ENCODE peak calls at places on chromosomes 4 and X, in nine cellular contexts. K is CD4-positive, alpha-beta T cell; Z is NCI-H774; I is NCI-H1436; S is upper lobe of right lung; D is activated CD8-positive, alpha-beta T cell treated with anti-CD3 and anti-CD28 coated beads for 36 hours; X is neuronal stem cell; J is HTR-8/SVneo; W is EL. O is an unnamed sample.

GRCh38 chr4:27357283-27357682 is 496.6 kb downstream of the STIM2 start:
- DNase-seq in J (no peak), I (no peak), W (peak), D (no peak), X (no peak), K (no peak), Z (peak), S (no peak), O (no peak)

GRCh38 chr4:102616661-102617060 is 115.5 kb downstream of the NFKB1 start:
- DNase-seq in Z (peak), S (no peak), D (peak), K (no peak), I (no peak), J (no peak), W (no peak), X (no peak), O (no peak)

GRCh38 chr4:85747871-85748491 is 273.0 kb downstream of the ARHGAP24 start:
- DNase-seq in X (peak), S (no peak), W (peak), Z (peak), I (peak), D (peak), K (no peak), J (peak), O (peak)

GRCh38 chr4:157885785-157886184 is 287.0 kb downstream of the GASK1B start:
- DNase-seq in W (no peak), D (no peak), X (no peak), Z (no peak), K (no peak), I (no peak), S (no peak), J (no peak), O (no peak)

GRCh38 chrX:154779261-154779660 is 16.6 kb downstream of the DKC1 start:
- DNase-seq in K (no peak), I (no peak), X (no peak), Z (no peak), W (peak), D (no peak), J (no peak), S (no peak), O (no peak)

GRCh38 chr4:164538061-164538460 is 215.9 kb upstream of the SMIM31 start:
- DNase-seq in S (no peak), X (no peak), I (no peak), W (no peak), D (no peak), Z (no peak), K (no peak), J (no peak), O (no peak)

GRCh38 chrX:155071694-155072215 is 447 bp downstream of the BRCC3 start:
- DNase-seq in S (no peak), D (no peak), X (no peak), J (no peak), I (no peak), Z (no peak), K (no peak), W (peak), O (no peak)

GRCh38 chr4:83389037-83389755 is 54.5 kb upstream of the HPSE start:
- DNase-seq in X (no peak), S (no peak), Z (no peak), I (no peak), W (no peak), J (no peak), K (no peak), D (no peak), O (no peak)

GRCh38 chr4:1759818-1760223 is 33.3 kb upstream of the FGFR3 start:
- DNase-seq in Z (no peak), S (no peak), X (no peak), J (no peak), I (no peak), W (no peak), K (no peak), D (no peak), O (no peak)

GRCh38 chr4:79338148-79338547 is 12.3 kb upstream of the NAA11 start:
- DNase-seq in J (no peak), X (no peak), Z (no peak), W (no peak), D (no peak), K (no peak), I (no peak), S (no peak), O (no peak)